ENCODE peak calls at places on chromosomes 11 and 22, in ten cellular contexts. F is fibroblast of pulmonary artery, B is GM13976, A is cardiac fibroblast, V is RWPE1, Q is fibroblast of mammary gland, D is breast epithelium, G is heart left ventricle, H is brain microvascular endothelial cell, J is heart right ventricle. K is an unnamed sample.

GRCh38 chr22:49012695-49013094 is 815.0 kb downstream of the BRD1 start:
- DNase-seq in B (no peak), D (no peak), G (no peak), V (no peak), F (no peak), A (no peak), J (no peak), Q (no peak), H (no peak), K (no peak)

GRCh38 chr11:81895258-81895657 is 838.4 kb downstream of the FAM181B start:
- DNase-seq in B (no peak), F (no peak), V (no peak), A (no peak), D (no peak), J (no peak), H (no peak), G (no peak), Q (no peak), K (no peak)

GRCh38 chr11:130070109-130070828 is 575 bp downstream of the APLP2 start:
- DNase-seq in B (peak; percentile 75), A (peak; percentile 36), Q (no peak), F (peak; percentile 42), J (no peak), D (no peak), V (peak; percentile 29), H (no peak), G (peak; percentile 73), K (peak; percentile 73)

GRCh38 chr11:134592391-134592990 is 180.4 kb upstream of the B3GAT1 start:
- DNase-seq in F (peak; percentile 0), Q (peak; percentile 1), J (no peak), H (peak; percentile 37), V (no peak), D (no peak), A (no peak), G (no peak), B (peak; percentile 40), K (peak; percentile 66)

GRCh38 chr11:72624496-72625201 is 49.6 kb downstream of the PDE2A start:
- DNase-seq in A (no peak), H (no peak), J (peak; percentile 47), Q (no peak), F (no peak), G (peak; percentile 73), D (no peak), V (no peak), B (no peak), K (no peak)

GRCh38 chr11:18723991-18724390 is 2.0 kb downstream of the IGSF22 start:
- DNase-seq in F (no peak), B (no peak), V (no peak), Q (no peak), J (no peak), G (no peak), H (no peak), D (no peak), A (no peak), K (no peak)

GRCh38 chr22:36277482-36278291 is 24.8 kb downstream of the APOL1 start:
- DNase-seq in D (no peak), F (peak; percentile 70), H (no peak), Q (peak; percentile 64), G (no peak), J (peak; percentile 57), V (peak; percentile 64), A (peak; percentile 69), B (peak; percentile 82), K (no peak)

GRCh38 chr22:46984751-46985506 is 222.5 kb downstream of the TBC1D22A start:
- DNase-seq in Q (peak; percentile 64), H (peak; percentile 33), V (peak; percentile 89), A (peak; percentile 55), F (peak; percentile 40), D (peak; percentile 55), J (no peak), B (no peak), G (no peak), K (no peak)

GRCh38 chr11:12735262-12735661 is 61.0 kb downstream of the TEAD1 start:
- DNase-seq in D (no peak), F (no peak), G (no peak), Q (no peak), V (no peak), H (no peak), J (no peak), B (no peak), A (no peak), K (no peak)

GRCh38 chr11:87405843-87406242 is 368.1 kb downstream of the TMEM135 start:
- DNase-seq in J (no peak), H (no peak), F (no peak), D (no peak), A (no peak), B (no peak), G (no peak), V (no peak), Q (peak; percentile 67), K (no peak)

GRCh38 chr11:95132956-95133355 is 43.3 kb downstream of the ENDOD1 start:
- DNase-seq in J (no peak), F (no peak), A (no peak), Q (no peak), V (no peak), G (no peak), H (no peak), D (no peak), B (no peak), K (no peak)

GRCh38 chr11:35040221-35040942 is 98.6 kb upstream of the CD44 start:
- DNase-seq in H (peak; percentile 86), A (peak; percentile 39), F (peak; percentile 38), V (peak; percentile 89), D (no peak), G (no peak), J (no peak), Q (peak; percentile 86), B (peak; percentile 28), K (no peak)

DNA sequence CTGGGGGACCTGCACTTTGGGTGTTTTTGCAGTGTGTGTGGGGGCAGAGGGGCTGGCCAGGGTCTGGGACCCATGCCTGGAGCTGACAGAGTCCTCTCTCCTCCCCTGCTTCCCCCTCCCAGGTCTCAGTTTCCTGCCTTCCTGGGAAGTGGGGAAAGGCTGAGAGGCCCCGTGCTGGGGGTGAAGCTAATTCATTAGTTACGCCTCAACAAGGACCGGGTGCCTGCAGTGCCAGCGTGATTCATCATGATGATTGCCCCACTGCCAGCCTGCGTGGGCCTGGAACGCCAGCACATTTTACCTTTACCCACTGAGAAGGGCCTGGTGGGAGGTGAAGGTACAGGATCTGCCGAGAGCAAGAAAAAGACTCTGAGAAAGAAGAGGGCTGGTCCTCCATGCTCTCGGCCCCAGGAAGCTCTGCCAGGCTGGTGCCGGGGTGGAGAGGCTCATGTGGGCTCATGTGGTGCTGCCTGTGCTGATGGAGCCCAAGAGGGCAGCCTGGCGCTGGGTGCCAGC is 2.9 kb upstream of the LRRC10B start:
- DNase-seq in G (no peak), V (peak; percentile 64), B (no peak), Q (no peak), D (no peak), F (no peak), A (no peak), J (no peak), H (no peak), K (no peak)
- TF ChIP-seq CTCF in G (no peak), V (no peak), B (no peak), Q (no peak), D (no peak), F (no peak), A (no peak), J (no peak), H (no peak), K (no peak)

DNA sequence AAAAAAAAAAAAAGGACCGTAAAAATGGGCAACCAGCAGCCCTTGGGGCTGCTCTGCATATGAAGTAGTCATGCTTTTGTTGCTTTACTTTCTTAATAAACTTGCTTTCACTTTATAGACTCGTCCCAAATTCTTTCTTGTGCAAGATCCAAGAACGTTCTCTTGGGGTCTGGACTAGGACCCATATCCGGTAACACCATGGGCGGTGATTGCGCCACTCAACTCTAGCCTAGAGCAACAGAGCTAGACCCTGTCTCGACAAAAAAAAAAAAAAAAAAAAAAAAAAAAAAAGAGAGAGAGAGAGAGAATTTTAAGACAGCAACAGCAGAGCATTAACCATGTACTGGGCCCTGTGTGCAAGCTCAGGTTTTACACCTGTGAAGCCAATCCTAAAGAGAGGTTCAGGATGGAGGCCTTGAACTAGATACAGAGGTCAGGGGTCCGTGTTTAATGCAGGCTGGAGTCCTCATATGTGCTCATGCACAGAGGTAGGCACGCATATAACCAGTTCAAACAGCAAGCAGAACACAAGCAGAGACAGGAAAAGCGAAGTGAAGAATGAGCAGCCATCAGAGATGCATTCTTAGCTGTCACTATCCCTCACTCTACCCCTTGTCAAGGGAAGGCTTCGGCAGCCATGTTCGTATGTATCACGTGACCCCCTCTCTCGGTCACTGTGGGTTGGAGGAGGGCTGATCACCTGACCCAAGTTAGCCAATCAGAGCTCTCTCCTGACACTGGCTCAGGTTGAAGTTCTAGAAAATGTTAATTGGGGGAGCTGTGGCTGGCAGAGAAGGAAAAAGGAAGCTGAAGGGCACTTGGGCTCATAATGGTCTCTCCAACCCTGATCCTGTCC is 16.7 kb upstream of the SYT12 start:
- DNase-seq in Q (peak; percentile 52), A (no peak), F (peak; percentile 26), G (no peak), V (peak; percentile 69), D (no peak), H (no peak), J (no peak), B (no peak), K (no peak)
- TF ChIP-seq CTCF in Q (no peak), A (no peak), F (no peak), G (no peak), V (no peak), D (no peak), H (no peak), J (no peak), B (no peak), K (no peak)

DNA sequence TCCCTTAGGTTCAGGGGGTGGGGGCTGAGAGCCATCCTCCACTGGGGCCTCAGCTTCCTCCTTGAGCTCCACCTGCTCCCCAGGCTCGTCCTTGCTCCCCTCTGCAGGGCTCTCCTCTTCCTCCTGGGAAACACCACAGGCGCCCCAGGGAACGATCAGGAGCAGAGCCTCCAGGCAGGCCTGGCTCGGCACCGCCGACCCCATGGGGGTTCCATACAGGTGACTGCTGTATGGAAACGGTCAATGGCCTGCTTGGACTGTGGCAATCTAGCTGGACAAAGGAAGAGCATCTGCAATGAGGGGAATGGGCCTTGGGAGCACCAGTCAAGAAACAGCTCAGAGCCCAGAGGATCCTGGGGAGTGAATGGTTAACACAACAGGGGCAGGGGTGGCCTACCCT is 7.9 kb downstream of the HYOU1 start:
- DNase-seq in J (no peak), G (no peak), Q (no peak), B (no peak), F (no peak), V (no peak), H (no peak), D (no peak), A (no peak), K (no peak)
- TF ChIP-seq CTCF in J (no peak), G (no peak), Q (no peak), B (no peak), F (no peak), V (no peak), H (no peak), D (no peak), A (no peak), K (no peak)

DNA sequence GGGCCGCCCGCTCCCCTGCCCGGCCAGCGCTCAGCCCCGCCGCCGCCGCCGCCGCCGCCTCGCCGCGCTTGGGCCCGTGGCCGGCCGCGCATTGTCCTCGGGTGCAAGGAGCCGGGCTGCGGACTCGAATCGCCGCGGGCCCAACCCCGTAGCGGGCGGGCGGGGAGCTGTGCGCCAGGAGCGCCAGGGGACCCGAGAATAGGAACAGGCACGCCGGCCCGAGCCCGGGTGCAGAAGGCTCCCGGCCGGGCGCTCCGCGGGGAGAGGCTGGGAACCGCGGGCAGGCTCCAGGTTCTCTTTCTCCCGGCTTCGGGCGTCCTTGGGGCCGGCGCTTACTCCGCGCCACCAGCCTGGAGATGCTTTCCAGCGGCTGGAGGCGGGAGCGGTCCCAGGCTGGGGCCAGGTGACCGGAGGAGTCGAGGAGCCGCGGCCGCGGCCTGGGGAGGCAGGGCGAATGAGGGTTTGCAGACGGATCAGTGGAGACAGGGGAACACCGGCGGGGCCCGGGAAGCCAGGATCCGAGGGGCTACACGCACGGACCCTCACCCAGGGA is 636 bp downstream of the PKNOX2 start:
- DNase-seq in V (peak; percentile 30), B (peak; percentile 59), D (no peak), A (no peak), F (peak; percentile 33), Q (peak; percentile 11), J (no peak), H (no peak), G (peak; percentile 72), K (no peak)
- TF ChIP-seq CTCF in V (no peak), B (no peak), D (no peak), A (no peak), F (no peak), Q (no peak), J (no peak), H (no peak), G (no peak), K (no peak)

K was measured in type B pancreatic cell.